ENCODE peak calls at places on chromosome X, in seven cellular contexts. I is memory B cell; P is GM04503; A is foreskin keratinocyte; V is NCI-H460; T is activated naive CD4-positive, alpha-beta T cell treated with anti-CD3 and anti-CD28 coated beads for 36 hours; K is NCI-H1092 treated with DMSO at 0.1 percent for 48 hours. H is an unnamed sample.

GRCh38 chrX:12890467-12890866 is 16.0 kb upstream of the TLR8 start:
- DNase-seq in I (peak), P (no peak), A (no peak), V (no peak), T (no peak), K (no peak), H (no peak)

GRCh38 chrX:8192276-8192675 is 21.2 kb upstream of the VCX2 start:
- DNase-seq in I (no peak), P (no peak), A (no peak), V (no peak), T (no peak), K (no peak), H (no peak)

GRCh38 chrX:40449396-40449795 is 131.4 kb upstream of the ATP6AP2 start:
- DNase-seq in I (no peak), P (no peak), A (peak), V (no peak), T (no peak), K (peak), H (no peak)

GRCh38 chrX:42087960-42088359 is 164.6 kb upstream of the CASK start:
- DNase-seq in I (no peak), P (no peak), A (no peak), V (no peak), T (no peak), K (no peak), H (no peak)

GRCh38 chrX:136065044-136065671 is 79.9 kb downstream of the SLC9A6 start:
- DNase-seq in I (no peak), P (peak), A (no peak), V (peak), T (peak), K (no peak), H (no peak)

GRCh38 chrX:44082829-44083228 is 109.6 kb upstream of the NDP start:
- DNase-seq in I (no peak), P (no peak), A (no peak), V (no peak), T (no peak), K (no peak), H (no peak)

GRCh38 chrX:270848-271367 is 10.3 kb upstream of the PLCXD1 start:
- DNase-seq in I (no peak), P (no peak), A (no peak), V (no peak), T (no peak), K (no peak), H (no peak)

GRCh38 chrX:24999501-24999900 is 16.3 kb downstream of the ARX start:
- DNase-seq in I (no peak), P (no peak), A (no peak), V (no peak), T (no peak), K (no peak), H (no peak)

GRCh38 chrX:38880460-38880859 is 79.2 kb downstream of the MID1IP1 start:
- DNase-seq in I (no peak), P (no peak), A (peak), V (peak), T (no peak), K (peak), H (no peak)

GRCh38 chrX:30904632-30905031 is 15.6 kb upstream of the TAB3 start:
- DNase-seq in I (no peak), P (no peak), A (peak), V (no peak), T (no peak), K (no peak), H (no peak)

GRCh38 chrX:132591719-132592275 is 103.0 kb upstream of the MBNL3 start:
- DNase-seq in I (no peak), P (no peak), A (no peak), V (no peak), T (no peak), K (peak), H (no peak)

GRCh38 chrX:66039916-66040315 is at the start of gene VSIG4:
- DNase-seq in I (no peak), P (no peak), A (no peak), V (no peak), T (no peak), K (no peak), H (no peak)

GRCh38 chrX:39639871-39640270 is 457.9 kb downstream of the BCOR start:
- DNase-seq in I (no peak), P (no peak), A (peak), V (no peak), T (no peak), K (no peak), H (no peak)

GRCh38 chrX:154515803-154516654 is at the start of gene FAM3A:
- DNase-seq in I (peak), P (peak), A (peak), V (peak), T (peak), K (peak), H (peak)

GRCh38 chrX:71941771-71942170 is 31.1 kb downstream of the NHSL2 start:
- DNase-seq in I (no peak), P (no peak), A (peak), V (no peak), T (no peak), K (no peak), H (no peak)

GRCh38 chrX:134180566-134180965 is 56.4 kb upstream of the CCDC160 start:
- DNase-seq in I (no peak), P (no peak), A (no peak), V (no peak), T (no peak), K (no peak), H (no peak)

GRCh38 chrX:119784747-119785446 is 6.5 kb downstream of the RPL39 start:
- DNase-seq in I (peak), P (no peak), A (no peak), V (peak), T (peak), K (peak), H (no peak)

GRCh38 chrX:139851730-139852129 is 81.1 kb downstream of the ATP11C start:
- DNase-seq in I (no peak), P (peak), A (no peak), V (no peak), T (no peak), K (no peak), H (no peak)

GRCh38 chrX:123525131-123525725 is 207.6 kb downstream of the THOC2 start:
- DNase-seq in I (no peak), P (no peak), A (no peak), V (no peak), T (no peak), K (no peak), H (no peak)